ENCODE peak calls at places on chromosomes 4 and X, in five cellular contexts. N, O, I, E and F are unnamed samples.

GRCh38 chr4:149005191-149005590 is 563.0 kb upstream of the NR3C2 start:
- DNase-seq in I (no peak), N (no peak), O (no peak), E (no peak), F (no peak)

GRCh38 chr4:184755278-184755677 is 21.4 kb upstream of the CENPU start:
- DNase-seq in O (no peak), I (peak), N (no peak), E (no peak), F (no peak)

GRCh38 chr4:53920883-53921282 is 143.5 kb downstream of the CHIC2 start:
- DNase-seq in E (no peak), N (no peak), I (no peak), O (no peak), F (no peak)

GRCh38 chrX:281166-281999 is at the start of gene PLCXD1:
- DNase-seq in E (peak), I (no peak), N (peak), O (peak), F (peak)

GRCh38 chrX:74382613-74383012 is 38.7 kb upstream of the SLC16A2 start:
- DNase-seq in O (peak), I (peak), E (peak), N (peak), F (peak)

GRCh38 chr4:176769519-176769918 is 23.2 kb downstream of the VEGFC start:
- DNase-seq in N (no peak), I (no peak), E (no peak), O (no peak), F (peak)

GRCh38 chr4:147599764-147600163 is 17.4 kb upstream of the TMEM184C start:
- DNase-seq in I (peak), O (no peak), N (no peak), E (no peak), F (peak)

GRCh38 chr4:145083891-145084640 is 13.9 kb downstream of the ANAPC10 start:
- DNase-seq in O (no peak), E (no peak), N (no peak), I (peak), F (no peak)

GRCh38 chrX:141642979-141643378 is 53.5 kb downstream of the SPANXA2 start:
- DNase-seq in I (no peak), E (no peak), O (no peak), N (no peak), F (no peak)

GRCh38 chr4:14621731-14622459 is 380.4 kb upstream of the CPEB2 start:
- DNase-seq in E (no peak), I (no peak), O (no peak), N (no peak), F (no peak)

GRCh38 chrX:39000802-39001201 is 199.5 kb downstream of the MID1IP1 start:
- DNase-seq in I (no peak), O (no peak), E (no peak), N (no peak), F (peak)

GRCh38 chrX:44314259-44314734 is 29.2 kb downstream of the EFHC2 start:
- DNase-seq in E (no peak), I (peak), O (no peak), N (no peak), F (peak)

GRCh38 chr4:112563431-112564200 is 47.6 kb upstream of the NEUROG2 start:
- DNase-seq in E (no peak), O (no peak), N (no peak), I (no peak), F (no peak)

GRCh38 chr4:77994194-77994721 is 62.9 kb upstream of the FRAS1 start:
- DNase-seq in N (peak), E (peak), I (peak), O (peak), F (peak)

GRCh38 chr4:71266090-71266794 is 72.6 kb upstream of the SLC4A4 start:
- DNase-seq in N (no peak), E (no peak), O (no peak), I (no peak), F (peak)

GRCh38 chr4:1330761-1331590 is 16.0 kb upstream of the UVSSA start:
- DNase-seq in O (no peak), N (no peak), I (no peak), E (no peak), F (no peak)

GRCh38 chr4:102447413-102447812 is 53.7 kb upstream of the NFKB1 start:
- DNase-seq in I (no peak), N (no peak), E (no peak), O (no peak), F (peak)

GRCh38 chrX:23883737-23884354 is 23.9 kb downstream of the APOO start:
- DNase-seq in O (no peak), E (no peak), N (no peak), I (peak), F (peak)

GRCh38 chr4:185508162-185508561 is 27.1 kb downstream of the PDLIM3 start:
- DNase-seq in N (no peak), E (no peak), O (no peak), I (peak), F (no peak)

GRCh38 chrX:40504801-40505605 is 75.8 kb upstream of the ATP6AP2 start:
- DNase-seq in I (no peak), E (no peak), O (no peak), N (no peak), F (peak)

GRCh38 chr4:2831611-2832308 is 11.9 kb upstream of the ADD1 start:
- DNase-seq in E (no peak), N (no peak), I (no peak), O (no peak), F (no peak)

GRCh38 chr4:22607382-22607781 is 85.4 kb upstream of the GBA3 start:
- DNase-seq in E (peak), I (no peak), N (peak), O (peak), F (peak)

GRCh38 chrX:45907776-45908175 is 637.4 kb downstream of the ZNF674 start:
- DNase-seq in E (no peak), O (no peak), N (no peak), I (no peak), F (no peak)

GRCh38 chrX:107324493-107325310 is 118.3 kb downstream of the DNAAF6 start:
- DNase-seq in I (peak), N (peak), E (peak), O (peak), F (peak)

GRCh38 chr4:75948822-75949444 is 8.1 kb upstream of the NAAA start:
- DNase-seq in N (no peak), E (no peak), I (no peak), O (no peak), F (no peak)

GRCh38 chr4:175308236-175308635 is 390.1 kb downstream of the ADAM29 start:
- DNase-seq in E (no peak), N (no peak), O (no peak), I (no peak), F (peak)

GRCh38 chrX:134999469-134999868 is 8.7 kb downstream of the SMIM10 start:
- DNase-seq in O (no peak), E (no peak), N (no peak), I (no peak), F (peak)

GRCh38 chrX:134636859-134637258 is 21.4 kb downstream of the PLAC1 start:
- DNase-seq in E (no peak), I (no peak), N (no peak), O (no peak), F (no peak)

GRCh38 chrX:18899796-18900380 is 84.0 kb downstream of the PHKA2 start:
- DNase-seq in E (no peak), O (peak), I (peak), N (no peak), F (peak)

GRCh38 chrX:68462653-68463052 is 29.4 kb upstream of the OPHN1 start:
- DNase-seq in I (peak), N (peak), E (no peak), O (peak), F (peak)

GRCh38 chr4:156779046-156779445 is 192.6 kb downstream of the PDGFC start:
- DNase-seq in N (no peak), E (no peak), O (no peak), I (no peak), F (no peak)

GRCh38 chr4:156778093-156778492 is 193.5 kb downstream of the PDGFC start:
- DNase-seq in E (no peak), I (no peak), N (no peak), O (no peak), F (peak)

GRCh38 chr4:156775803-156776202 is 195.8 kb downstream of the PDGFC start:
- DNase-seq in E (no peak), O (no peak), N (no peak), I (no peak), F (no peak)

GRCh38 chr4:156779774-156780173 is 191.8 kb downstream of the PDGFC start:
- DNase-seq in N (no peak), E (no peak), O (no peak), I (peak), F (peak)

DNA sequence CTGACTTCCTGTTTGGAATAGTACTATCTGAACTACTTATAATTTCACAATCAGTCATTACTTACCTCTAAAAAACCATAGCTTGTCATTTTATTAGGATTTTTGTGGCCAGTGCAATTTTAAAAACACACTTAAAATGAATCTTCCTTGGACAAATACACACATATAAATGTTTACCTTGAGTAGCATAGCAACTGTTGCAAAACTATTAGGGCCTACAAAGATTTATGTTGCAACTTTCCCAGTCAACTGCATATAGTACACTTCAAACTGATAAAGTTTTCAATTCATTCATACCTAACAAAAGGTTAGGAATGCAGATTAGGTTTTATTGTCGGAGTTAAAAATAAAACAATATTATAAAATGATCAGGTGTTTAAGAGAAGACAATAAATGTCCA is 193.0 kb downstream of the PDGFC start:
- DNase-seq in I (no peak), N (no peak), E (no peak), O (no peak), F (peak)
- H3K9ac ChIP-seq in I (no peak), N (no peak), E (no peak), O (no peak), F (peak)

GRCh38 chr4:57091657-57092162 is 18.5 kb downstream of the IGFBP7 start:
- DNase-seq in I (no peak), E (no peak), N (no peak), O (no peak), F (no peak)

GRCh38 chr4:57095245-57095644 is 14.9 kb downstream of the IGFBP7 start:
- DNase-seq in I (no peak), O (no peak), N (no peak), E (no peak), F (no peak)

GRCh38 chr4:57095956-57096355 is 14.2 kb downstream of the IGFBP7 start:
- DNase-seq in N (no peak), O (no peak), I (no peak), E (no peak), F (no peak)

GRCh38 chr4:57094482-57095223 is 15.5 kb downstream of the IGFBP7 start:
- DNase-seq in N (no peak), O (no peak), I (no peak), E (no peak), F (peak)

DNA sequence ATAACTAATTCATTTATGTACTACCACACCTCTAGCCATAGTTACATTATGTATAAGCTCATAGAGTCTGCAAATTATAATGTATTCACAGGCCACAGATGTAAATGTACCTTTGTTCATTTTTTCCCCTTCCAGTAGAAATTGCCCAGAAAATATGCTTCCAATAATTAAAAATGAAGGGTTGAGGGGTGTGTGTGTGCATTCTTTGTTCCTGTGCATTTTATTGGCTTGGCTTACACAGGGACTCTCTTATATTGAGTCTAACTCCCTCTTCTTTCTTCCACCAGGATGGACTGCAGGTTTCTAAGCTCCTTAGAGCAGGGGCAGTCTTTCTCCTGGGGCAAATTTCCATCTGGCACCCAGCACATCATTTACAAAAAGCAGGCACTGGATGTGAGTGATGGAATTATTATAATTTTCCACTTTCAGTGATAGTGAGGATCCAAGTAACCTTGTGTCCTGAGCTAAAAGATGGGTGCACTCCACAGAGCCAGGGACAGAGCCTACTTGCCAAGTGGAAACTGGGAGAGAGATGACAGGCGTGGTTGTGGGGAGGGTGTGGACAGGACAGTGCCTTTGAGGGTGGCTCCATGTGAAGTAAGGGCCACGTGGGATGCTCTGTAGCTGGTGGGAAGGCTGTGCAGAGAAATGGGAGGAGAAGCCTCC is 16.2 kb downstream of the IGFBP7 start:
- DNase-seq in N (no peak), I (no peak), E (no peak), O (no peak), F (no peak)
- H4K91ac ChIP-seq in N (no peak), I (no peak), E (no peak), O (no peak), F (no peak)

GRCh38 chrX:138463476-138463875 is 248.0 kb downstream of the FGF13 start:
- DNase-seq in I (peak), E (no peak), N (no peak), O (no peak), F (no peak)
- H2BK12ac ChIP-seq in I (no peak), E (no peak), N (no peak), O (no peak), F (no peak)

GRCh38 chr4:169383724-169384123 is 113.0 kb upstream of the SH3RF1 start:
- DNase-seq in O (no peak), I (no peak), E (no peak), N (no peak), F (peak)
- H3K9ac ChIP-seq in O (no peak), I (no peak), E (no peak), N (no peak), F (no peak)

DNA sequence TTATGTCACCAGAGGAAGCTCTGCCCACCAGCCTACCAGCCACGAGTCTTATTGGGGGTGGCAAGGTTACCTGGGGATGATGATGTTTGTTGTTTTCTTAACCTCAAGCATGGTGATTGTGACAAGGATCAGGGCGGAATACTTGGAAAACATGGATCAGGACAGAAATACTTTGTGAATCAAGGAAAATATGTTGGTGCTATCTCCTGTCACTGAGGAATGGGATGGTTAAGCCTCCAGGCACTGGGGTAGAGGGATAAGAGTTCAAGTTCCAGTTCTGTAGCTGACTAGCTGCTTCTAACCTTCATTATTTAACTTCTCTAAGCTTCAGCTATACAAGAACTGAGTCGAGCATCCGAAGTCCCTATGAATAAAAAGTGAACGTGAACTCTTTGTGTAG is 101.6 kb upstream of the RBPJ start:
- DNase-seq in O (no peak), I (peak), E (no peak), N (no peak), F (no peak)
- H4K91ac ChIP-seq in O (no peak), I (no peak), E (no peak), N (no peak), F (no peak)